ENCODE peak calls at places on chromosome 9, in ten cellular contexts. One of them, this sample, is unnamed.
A peak's percentile ranks its signal among the peaks of the same experiment; 100 is the strongest.

GRCh38 chr9:106718996-106719395 is 144.0 kb upstream of the ZNF462 start:
- DNase-seq in body of pancreas: no peak
- DNase-seq in endodermal cell: no peak
- DNase-seq in K562: no peak
- DNase-seq in PC-3: peak; percentile 40
- DNase-seq in cardiac muscle cell: peak; percentile 63
- DNase-seq in CD8-positive, alpha-beta T cell: no peak
- DNase-seq in colonic mucosa: no peak
- DNase-seq in astrocyte: peak; percentile 58
- DNase-seq in tibial artery: no peak
- DNase-seq in this sample: peak; percentile 58

GRCh38 chr9:29564564-29564963 is 1991.3 kb upstream of the C9orf72 start:
- DNase-seq in K562: no peak
- DNase-seq in CD8-positive, alpha-beta T cell: no peak
- DNase-seq in tibial artery: no peak
- DNase-seq in astrocyte: no peak
- DNase-seq in cardiac muscle cell: no peak
- DNase-seq in body of pancreas: no peak
- DNase-seq in endodermal cell: no peak
- DNase-seq in colonic mucosa: no peak
- DNase-seq in PC-3: peak; percentile 45
- DNase-seq in this sample: peak; percentile 81

GRCh38 chr9:30198463-30199309 is 2185.8 kb upstream of the ACO1 start:
- DNase-seq in endodermal cell: no peak
- DNase-seq in cardiac muscle cell: no peak
- DNase-seq in PC-3: no peak
- DNase-seq in tibial artery: no peak
- DNase-seq in body of pancreas: no peak
- DNase-seq in K562: no peak
- DNase-seq in astrocyte: no peak
- DNase-seq in colonic mucosa: no peak
- DNase-seq in CD8-positive, alpha-beta T cell: no peak
- DNase-seq in this sample: no peak

GRCh38 chr9:32579706-32580331 is 6.9 kb upstream of the NDUFB6 start:
- DNase-seq in colonic mucosa: peak; percentile 75
- DNase-seq in body of pancreas: peak; percentile 82
- DNase-seq in K562: peak; percentile 40
- DNase-seq in astrocyte: no peak
- DNase-seq in PC-3: peak; percentile 67
- DNase-seq in cardiac muscle cell: peak; percentile 68
- DNase-seq in endodermal cell: peak; percentile 88
- DNase-seq in tibial artery: peak; percentile 70
- DNase-seq in CD8-positive, alpha-beta T cell: peak; percentile 84
- DNase-seq in this sample: no peak

GRCh38 chr9:97109194-97109811 is 70.4 kb upstream of the CTSV start:
- DNase-seq in body of pancreas: peak; percentile 74
- DNase-seq in tibial artery: no peak
- DNase-seq in CD8-positive, alpha-beta T cell: no peak
- DNase-seq in cardiac muscle cell: peak; percentile 71
- DNase-seq in PC-3: peak; percentile 75
- DNase-seq in endodermal cell: peak; percentile 91
- DNase-seq in K562: peak; percentile 8
- DNase-seq in astrocyte: peak; percentile 6
- DNase-seq in colonic mucosa: peak; percentile 66
- DNase-seq in this sample: peak; percentile 60

GRCh38 chr9:14314929-14315753 is 1.2 kb upstream of the NFIB start:
- DNase-seq in endodermal cell: peak; percentile 87
- DNase-seq in colonic mucosa: peak; percentile 93
- DNase-seq in body of pancreas: peak; percentile 97
- DNase-seq in cardiac muscle cell: peak; percentile 98
- DNase-seq in K562: peak; percentile 70
- DNase-seq in PC-3: peak; percentile 85
- DNase-seq in tibial artery: peak; percentile 98
- DNase-seq in astrocyte: peak; percentile 77
- DNase-seq in CD8-positive, alpha-beta T cell: no peak
- DNase-seq in this sample: peak; percentile 74

GRCh38 chr9:111897831-111898144 is 1.2 kb downstream of the UGCG start:
- DNase-seq in body of pancreas: no peak
- DNase-seq in tibial artery: no peak
- DNase-seq in K562: no peak
- DNase-seq in PC-3: peak; percentile 13
- DNase-seq in cardiac muscle cell: peak; percentile 42
- DNase-seq in colonic mucosa: peak; percentile 47
- DNase-seq in endodermal cell: no peak
- DNase-seq in CD8-positive, alpha-beta T cell: peak; percentile 8
- DNase-seq in astrocyte: no peak
- DNase-seq in this sample: no peak

GRCh38 chr9:78676009-78676408 is 379.1 kb downstream of the PSAT1 start:
- DNase-seq in CD8-positive, alpha-beta T cell: no peak
- DNase-seq in PC-3: no peak
- DNase-seq in astrocyte: peak; percentile 67
- DNase-seq in K562: no peak
- DNase-seq in body of pancreas: no peak
- DNase-seq in endodermal cell: no peak
- DNase-seq in cardiac muscle cell: peak; percentile 5
- DNase-seq in colonic mucosa: no peak
- DNase-seq in tibial artery: no peak
- DNase-seq in this sample: no peak

GRCh38 chr9:37994639-37995347 is 74.2 kb downstream of the SHB start:
- DNase-seq in colonic mucosa: peak; percentile 53
- DNase-seq in body of pancreas: peak; percentile 71
- DNase-seq in PC-3: no peak
- DNase-seq in tibial artery: peak; percentile 88
- DNase-seq in endodermal cell: no peak
- DNase-seq in astrocyte: peak; percentile 70
- DNase-seq in cardiac muscle cell: peak; percentile 61
- DNase-seq in K562: no peak
- DNase-seq in CD8-positive, alpha-beta T cell: no peak
- DNase-seq in this sample: peak; percentile 79

GRCh38 chr9:97997330-97998276 is 14.5 kb downstream of the ANP32B start:
- DNase-seq in cardiac muscle cell: no peak
- DNase-seq in endodermal cell: no peak
- DNase-seq in astrocyte: no peak
- DNase-seq in tibial artery: no peak
- DNase-seq in colonic mucosa: no peak
- DNase-seq in K562: no peak
- DNase-seq in body of pancreas: no peak
- DNase-seq in CD8-positive, alpha-beta T cell: no peak
- DNase-seq in PC-3: no peak
- DNase-seq in this sample: no peak

GRCh38 chr9:917730-918129 is 58.7 kb upstream of the DMRT3 start:
- DNase-seq in cardiac muscle cell: no peak
- DNase-seq in body of pancreas: no peak
- DNase-seq in K562: no peak
- DNase-seq in PC-3: no peak
- DNase-seq in endodermal cell: no peak
- DNase-seq in astrocyte: no peak
- DNase-seq in colonic mucosa: no peak
- DNase-seq in CD8-positive, alpha-beta T cell: no peak
- DNase-seq in tibial artery: no peak
- DNase-seq in this sample: no peak

GRCh38 chr9:37760416-37761165 is 7.0 kb downstream of the TRMT10B start:
- DNase-seq in PC-3: peak; percentile 16
- DNase-seq in CD8-positive, alpha-beta T cell: no peak
- DNase-seq in cardiac muscle cell: peak; percentile 38
- DNase-seq in colonic mucosa: no peak
- DNase-seq in K562: no peak
- DNase-seq in astrocyte: peak; percentile 74
- DNase-seq in endodermal cell: no peak
- DNase-seq in body of pancreas: no peak
- DNase-seq in tibial artery: no peak
- DNase-seq in this sample: no peak

GRCh38 chr9:129688285-129689043 is 23.0 kb downstream of the PRRX2 start:
- DNase-seq in astrocyte: no peak
- DNase-seq in body of pancreas: no peak
- DNase-seq in tibial artery: no peak
- DNase-seq in K562: no peak
- DNase-seq in CD8-positive, alpha-beta T cell: no peak
- DNase-seq in PC-3: no peak
- DNase-seq in endodermal cell: peak; percentile 39
- DNase-seq in colonic mucosa: no peak
- DNase-seq in cardiac muscle cell: no peak
- DNase-seq in this sample: no peak
- TF ChIP-seq CTCF in astrocyte: no peak
- TF ChIP-seq CTCF in body of pancreas: no peak
- TF ChIP-seq CTCF in tibial artery: no peak
- TF ChIP-seq CTCF in K562: peak; percentile 55
- TF ChIP-seq CTCF in CD8-positive, alpha-beta T cell: no peak
- TF ChIP-seq CTCF in PC-3: no peak
- TF ChIP-seq CTCF in endodermal cell: peak; percentile 13
- TF ChIP-seq CTCF in colonic mucosa: no peak
- TF ChIP-seq CTCF in cardiac muscle cell: no peak
- TF ChIP-seq CTCF in this sample: no peak

GRCh38 chr9:16825364-16825763 is 45.1 kb downstream of the BNC2 start:
- DNase-seq in colonic mucosa: no peak
- DNase-seq in CD8-positive, alpha-beta T cell: no peak
- DNase-seq in PC-3: no peak
- DNase-seq in astrocyte: peak; percentile 25
- DNase-seq in endodermal cell: no peak
- DNase-seq in body of pancreas: no peak
- DNase-seq in K562: no peak
- DNase-seq in cardiac muscle cell: peak; percentile 54
- DNase-seq in tibial artery: no peak
- DNase-seq in this sample: no peak

GRCh38 chr9:16825971-16826370 is 44.5 kb downstream of the BNC2 start:
- DNase-seq in PC-3: peak; percentile 20
- DNase-seq in body of pancreas: no peak
- DNase-seq in K562: no peak
- DNase-seq in tibial artery: no peak
- DNase-seq in colonic mucosa: no peak
- DNase-seq in endodermal cell: no peak
- DNase-seq in CD8-positive, alpha-beta T cell: no peak
- DNase-seq in cardiac muscle cell: peak; percentile 57
- DNase-seq in astrocyte: peak; percentile 88
- DNase-seq in this sample: no peak

GRCh38 chr9:16832101-16832500 is 38.4 kb downstream of the BNC2 start:
- DNase-seq in cardiac muscle cell: no peak
- DNase-seq in tibial artery: no peak
- DNase-seq in body of pancreas: no peak
- DNase-seq in K562: no peak
- DNase-seq in astrocyte: no peak
- DNase-seq in PC-3: no peak
- DNase-seq in CD8-positive, alpha-beta T cell: no peak
- DNase-seq in endodermal cell: no peak
- DNase-seq in colonic mucosa: no peak
- DNase-seq in this sample: no peak

GRCh38 chr9:16830806-16831205 is 39.7 kb downstream of the BNC2 start:
- DNase-seq in endodermal cell: no peak
- DNase-seq in colonic mucosa: no peak
- DNase-seq in body of pancreas: no peak
- DNase-seq in tibial artery: no peak
- DNase-seq in K562: no peak
- DNase-seq in astrocyte: no peak
- DNase-seq in PC-3: no peak
- DNase-seq in CD8-positive, alpha-beta T cell: no peak
- DNase-seq in cardiac muscle cell: no peak
- DNase-seq in this sample: no peak

DNA sequence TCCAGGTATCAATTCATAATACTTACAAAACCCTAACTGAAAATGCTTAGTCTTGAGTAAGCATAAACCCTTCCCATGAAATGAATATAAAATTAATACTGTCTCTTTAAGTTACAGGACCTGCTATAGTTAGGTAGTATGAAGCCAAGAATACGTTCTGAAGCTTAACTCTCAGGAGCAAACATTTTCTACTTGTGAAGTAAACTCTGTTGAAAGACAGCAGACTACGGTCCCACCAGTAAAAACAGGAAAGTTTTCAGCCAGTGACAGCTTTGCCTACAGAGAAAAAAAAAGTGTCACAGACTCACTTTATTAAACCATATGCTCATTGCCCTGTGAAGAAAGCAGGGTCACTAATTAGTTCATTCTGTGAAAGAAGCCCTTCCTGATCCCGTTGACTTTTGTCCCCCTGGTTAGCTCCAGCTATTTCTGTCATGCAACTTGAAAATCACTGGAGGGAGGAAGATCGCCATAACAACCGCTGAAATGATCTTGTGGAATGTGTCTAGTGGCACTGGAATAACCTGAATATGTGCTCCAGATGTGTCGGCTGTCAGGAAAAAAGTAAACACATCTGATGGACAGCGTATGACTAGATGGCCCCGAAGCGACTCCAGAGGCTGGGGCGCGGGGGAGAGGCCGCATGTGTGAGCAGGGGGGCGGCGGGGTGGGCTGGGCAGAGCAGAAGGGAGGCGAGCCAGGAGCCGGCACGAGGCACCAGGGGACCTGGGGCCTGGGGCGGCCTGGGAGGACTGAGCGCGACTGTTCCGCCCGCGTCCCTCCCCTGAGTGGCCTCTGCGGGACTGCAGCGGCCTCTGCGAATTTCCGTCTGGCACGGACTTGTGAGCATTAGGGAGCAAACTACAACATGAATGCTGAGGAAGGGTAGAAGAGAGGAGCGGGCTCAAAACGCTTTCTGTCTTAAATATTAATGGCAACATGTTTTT is 41.9 kb downstream of the BNC2 start:
- DNase-seq in body of pancreas: peak; percentile 52
- DNase-seq in colonic mucosa: peak; percentile 21
- DNase-seq in K562: no peak
- DNase-seq in tibial artery: peak; percentile 65
- DNase-seq in endodermal cell: peak; percentile 74
- DNase-seq in astrocyte: peak; percentile 59
- DNase-seq in PC-3: peak; percentile 51
- DNase-seq in CD8-positive, alpha-beta T cell: no peak
- DNase-seq in cardiac muscle cell: peak; percentile 41
- DNase-seq in this sample: peak; percentile 16
- H3K4me1 ChIP-seq in body of pancreas: peaks cover 12% of the 10 kb centered on the region
- H3K4me1 ChIP-seq in colonic mucosa: no peaks in the 10 kb centered on the region
- H3K4me1 ChIP-seq in K562: no peaks in the 10 kb centered on the region
- H3K4me1 ChIP-seq in tibial artery: no peaks in the 10 kb centered on the region
- H3K4me1 ChIP-seq in endodermal cell: peaks cover 2% of the 10 kb centered on the region
- H3K4me1 ChIP-seq in astrocyte: peaks cover 35% of the 10 kb centered on the region
- H3K4me1 ChIP-seq in PC-3: peaks cover 33% of the 10 kb centered on the region
- H3K4me1 ChIP-seq in CD8-positive, alpha-beta T cell: no peaks in the 10 kb centered on the region
- H3K4me1 ChIP-seq in cardiac muscle cell: peaks cover 14% of the 10 kb centered on the region
- H3K4me1 ChIP-seq in this sample: peaks cover 7% of the 10 kb centered on the region

GRCh38 chr9:108282872-108283271 is 572.9 kb downstream of the ACTL7B start:
- DNase-seq in PC-3: peak; percentile 13
- DNase-seq in K562: peak; percentile 17
- DNase-seq in CD8-positive, alpha-beta T cell: no peak
- DNase-seq in colonic mucosa: no peak
- DNase-seq in tibial artery: no peak
- DNase-seq in cardiac muscle cell: peak; percentile 19
- DNase-seq in astrocyte: no peak
- DNase-seq in body of pancreas: no peak
- DNase-seq in endodermal cell: no peak
- DNase-seq in this sample: no peak
- TF ChIP-seq CTCF in PC-3: peak; percentile 48
- TF ChIP-seq CTCF in K562: peak; percentile 50
- TF ChIP-seq CTCF in CD8-positive, alpha-beta T cell: no peak
- TF ChIP-seq CTCF in colonic mucosa: peak; percentile 18
- TF ChIP-seq CTCF in tibial artery: no peak
- TF ChIP-seq CTCF in cardiac muscle cell: peak; percentile 31
- TF ChIP-seq CTCF in astrocyte: no peak
- TF ChIP-seq CTCF in body of pancreas: no peak
- TF ChIP-seq CTCF in endodermal cell: peak; percentile 76
- TF ChIP-seq CTCF in this sample: peak; percentile 51

GRCh38 chr9:88168564-88168963 is 30.3 kb upstream of the SPATA31C2 start:
- DNase-seq in CD8-positive, alpha-beta T cell: no peak
- DNase-seq in tibial artery: no peak
- DNase-seq in endodermal cell: no peak
- DNase-seq in PC-3: no peak
- DNase-seq in body of pancreas: no peak
- DNase-seq in cardiac muscle cell: no peak
- DNase-seq in astrocyte: no peak
- DNase-seq in K562: no peak
- DNase-seq in colonic mucosa: no peak
- DNase-seq in this sample: no peak
- H3K4me1 ChIP-seq in CD8-positive, alpha-beta T cell: no peaks in the 10 kb centered on the region
- H3K4me1 ChIP-seq in tibial artery: no peaks in the 10 kb centered on the region
- H3K4me1 ChIP-seq in endodermal cell: no peaks in the 10 kb centered on the region
- H3K4me1 ChIP-seq in PC-3: no peaks in the 10 kb centered on the region
- H3K4me1 ChIP-seq in body of pancreas: no peaks in the 10 kb centered on the region
- H3K4me1 ChIP-seq in cardiac muscle cell: no peaks in the 10 kb centered on the region
- H3K4me1 ChIP-seq in astrocyte: no peaks in the 10 kb centered on the region
- H3K4me1 ChIP-seq in K562: no peaks in the 10 kb centered on the region
- H3K4me1 ChIP-seq in colonic mucosa: no peaks in the 10 kb centered on the region
- H3K4me1 ChIP-seq in this sample: no peaks in the 10 kb centered on the region

This sample was measured in foreskin keratinocyte.